ENCODE peak calls at places on chromosomes 5 and 9, in five cellular contexts. W is CD8-positive, alpha-beta memory T cell; X is esophagus squamous epithelium; V is activated CD4-positive, alpha-beta T cell treated with anti-CD3 and anti-CD28 coated beads for 36 hours; H is activated T-helper 1 cell treated with Interleukin-2 at 50 U/mL for 16 hours. C is an unnamed sample.

GRCh38 chr5:22560115-22560514 is 293.0 kb downstream of the CDH12 start:
- DNase-seq in W (no peak), X (no peak), V (no peak), H (no peak), C (no peak)

GRCh38 chr5:37492778-37493555 is 113.8 kb downstream of the WDR70 start:
- DNase-seq in W (no peak), X (no peak), V (no peak), H (no peak), C (no peak)

GRCh38 chr9:115910899-115911298 is 242.7 kb upstream of the PAPPA start:
- DNase-seq in W (no peak), X (no peak), V (no peak), H (no peak), C (no peak)

GRCh38 chr5:126219616-126220015 is 203.6 kb upstream of the GRAMD2B start:
- DNase-seq in W (no peak), X (no peak), V (no peak), H (no peak), C (no peak)

GRCh38 chr9:27664136-27664819 is 91.0 kb upstream of the C9orf72 start:
- DNase-seq in W (no peak), X (no peak), V (peak), H (no peak), C (no peak)

GRCh38 chr5:180135128-180135955 is 63.8 kb upstream of the RNF130 start:
- DNase-seq in W (no peak), X (no peak), V (peak), H (no peak), C (no peak)

GRCh38 chr9:130561056-130561455 is 18.3 kb upstream of the FUBP3 start:
- DNase-seq in W (no peak), X (no peak), V (no peak), H (no peak), C (no peak)

GRCh38 chr5:154523704-154524103 is 45.7 kb upstream of the HAND1 start:
- DNase-seq in W (no peak), X (no peak), V (no peak), H (no peak), C (no peak)

GRCh38 chr5:151601376-151601775 is 10.2 kb upstream of the FAT2 start:
- DNase-seq in W (no peak), X (no peak), V (no peak), H (no peak), C (no peak)

GRCh38 chr9:4293293-4293931 is 6.5 kb downstream of the GLIS3 start:
- DNase-seq in W (no peak), X (no peak), V (no peak), H (no peak), C (no peak)

GRCh38 chr5:151811593-151812321 is 40.0 kb downstream of the G3BP1 start:
- DNase-seq in W (no peak), X (no peak), V (no peak), H (no peak), C (no peak)

GRCh38 chr5:38633505-38633904 is 77.1 kb upstream of the LIFR start:
- DNase-seq in W (no peak), X (no peak), V (no peak), H (no peak), C (no peak)

GRCh38 chr5:478355-478981 is 35.5 kb downstream of the EXOC3 start:
- DNase-seq in W (no peak), X (no peak), V (no peak), H (no peak), C (no peak)

GRCh38 chr9:94014066-94014654 is 59.0 kb upstream of the BARX1 start:
- DNase-seq in W (no peak), X (no peak), V (no peak), H (no peak), C (no peak)

GRCh38 chr9:109799792-109800191 is 19.8 kb downstream of the PALM2AKAP2 start:
- DNase-seq in W (no peak), X (no peak), V (no peak), H (no peak), C (no peak)

GRCh38 chr5:102865510-102866314 is 110.6 kb downstream of the PAM start:
- DNase-seq in W (peak), X (no peak), V (peak), H (peak), C (no peak)

GRCh38 chr9:121902483-121903135 is 190.5 kb downstream of the TTLL11 start:
- DNase-seq in W (no peak), X (no peak), V (no peak), H (no peak), C (no peak)

GRCh38 chr9:85258823-85259370 is 482.9 kb downstream of the AGTPBP1 start:
- DNase-seq in W (no peak), X (no peak), V (peak), H (no peak), C (no peak)

GRCh38 chr5:103208460-103208859 is 50.1 kb upstream of the MACIR start:
- DNase-seq in W (no peak), X (no peak), V (no peak), H (no peak), C (no peak)

GRCh38 chr9:36934478-36935065 is 99.5 kb downstream of the PAX5 start:
- DNase-seq in W (no peak), X (no peak), V (peak), H (no peak), C (no peak)

GRCh38 chr9:2593754-2594153 is 27.8 kb upstream of the VLDLR start:
- DNase-seq in W (no peak), X (no peak), V (no peak), H (no peak), C (no peak)

GRCh38 chr9:72509635-72510034 is 11.8 kb upstream of the TMC1 start:
- DNase-seq in W (no peak), X (no peak), V (no peak), H (no peak), C (no peak)

GRCh38 chr9:127278372-127278771 is 13.8 kb downstream of the GARNL3 start:
- DNase-seq in W (no peak), X (no peak), V (no peak), H (no peak), C (no peak)

GRCh38 chr9:5499889-5500398 is 10.4 kb upstream of the PDCD1LG2 start:
- DNase-seq in W (no peak), X (no peak), V (no peak), H (no peak), C (no peak)

GRCh38 chr5:10329808-10330481 is 22.2 kb upstream of the CMBL start:
- DNase-seq in W (no peak), X (no peak), V (no peak), H (no peak), C (no peak)

GRCh38 chr5:179624841-179625271 is 1.4 kb upstream of the HNRNPH1 start:
- DNase-seq in W (no peak), X (no peak), V (no peak), H (no peak), C (no peak)

GRCh38 chr5:16812911-16813310 is 123.2 kb downstream of the MYO10 start:
- DNase-seq in W (no peak), X (no peak), V (no peak), H (no peak), C (no peak)

GRCh38 chr5:147396070-147396469 is 113.8 kb downstream of the DPYSL3 start:
- DNase-seq in W (no peak), X (no peak), V (no peak), H (no peak), C (no peak)

GRCh38 chr9:97553841-97554240 is 52.4 kb downstream of the TMOD1 start:
- DNase-seq in W (no peak), X (no peak), V (no peak), H (no peak), C (no peak)

GRCh38 chr9:137534256-137535119 is 15.7 kb downstream of the PNPLA7 start:
- DNase-seq in W (no peak), X (no peak), V (peak), H (no peak), C (no peak)

GRCh38 chr5:144273232-144274027 is 102.8 kb downstream of the KCTD16 start:
- DNase-seq in W (no peak), X (no peak), V (no peak), H (no peak), C (no peak)

GRCh38 chr5:173815571-173815970 is 72.6 kb upstream of the CPEB4 start:
- DNase-seq in W (no peak), X (no peak), V (no peak), H (no peak), C (no peak)

GRCh38 chr5:180645609-180646204 is 3.7 kb downstream of the FLT4 start:
- DNase-seq in W (no peak), X (no peak), V (no peak), H (no peak), C (no peak)

GRCh38 chr9:96073531-96074284 is 198.2 kb downstream of the ERCC6L2 start:
- DNase-seq in W (no peak), X (no peak), V (no peak), H (no peak), C (no peak)

GRCh38 chr9:137276757-137277328 is 683 bp upstream of the TOR4A start:
- DNase-seq in W (no peak), X (no peak), V (no peak), H (no peak), C (no peak)

GRCh38 chr9:71742703-71743102 is 25.6 kb downstream of the CEMIP2 start:
- DNase-seq in W (no peak), X (no peak), V (no peak), H (no peak), C (no peak)

GRCh38 chr9:127854169-127854833 is at the start of gene ENG:
- DNase-seq in W (no peak), X (no peak), V (peak), H (no peak), C (no peak)